ENCODE peak calls at places on chromosomes 5 and 9, in five cellular contexts. One of them, this sample, is unnamed.

GRCh38 chr5:66989286-66989685 is 207.3 kb downstream of the CD180 start:
- DNase-seq in right cardiac atrium: no peak
- DNase-seq in GM12865: no peak
- DNase-seq in uterus: no peak
- DNase-seq in psoas muscle: no peak
- DNase-seq in this sample: no peak

GRCh38 chr5:132497488-132497997 is 7.0 kb upstream of the IRF1 start:
- DNase-seq in right cardiac atrium: peak; percentile 91
- DNase-seq in psoas muscle: peak; percentile 84
- DNase-seq in uterus: peak; percentile 80
- DNase-seq in GM12865: no peak
- DNase-seq in this sample: peak; percentile 93

GRCh38 chr5:38548064-38548759 is 8.2 kb downstream of the LIFR start:
- DNase-seq in uterus: no peak
- DNase-seq in right cardiac atrium: no peak
- DNase-seq in psoas muscle: no peak
- DNase-seq in GM12865: no peak
- DNase-seq in this sample: no peak

GRCh38 chr5:1396029-1396816 is 49.0 kb downstream of the SLC6A3 start:
- DNase-seq in right cardiac atrium: peak; percentile 16
- DNase-seq in GM12865: no peak
- DNase-seq in psoas muscle: peak; percentile 15
- DNase-seq in uterus: no peak
- DNase-seq in this sample: no peak

GRCh38 chr5:25066239-25066638 is 421.5 kb upstream of the CDH10 start:
- DNase-seq in GM12865: no peak
- DNase-seq in right cardiac atrium: no peak
- DNase-seq in psoas muscle: no peak
- DNase-seq in uterus: no peak
- DNase-seq in this sample: no peak

GRCh38 chr5:72129730-72130129 is 22.5 kb downstream of the MAP1B start:
- DNase-seq in GM12865: no peak
- DNase-seq in uterus: no peak
- DNase-seq in right cardiac atrium: no peak
- DNase-seq in psoas muscle: no peak
- DNase-seq in this sample: no peak

GRCh38 chr5:55853818-55854217 is 2.7 kb downstream of the IL31RA start:
- DNase-seq in psoas muscle: no peak
- DNase-seq in uterus: no peak
- DNase-seq in right cardiac atrium: no peak
- DNase-seq in GM12865: no peak
- DNase-seq in this sample: no peak

GRCh38 chr9:76585487-76586459 is 126.8 kb downstream of the GCNT1 start:
- DNase-seq in GM12865: no peak
- DNase-seq in uterus: no peak
- DNase-seq in right cardiac atrium: no peak
- DNase-seq in psoas muscle: no peak
- DNase-seq in this sample: no peak

GRCh38 chr9:135736265-135736978 is 34.4 kb downstream of the KCNT1 start:
- DNase-seq in GM12865: no peak
- DNase-seq in psoas muscle: no peak
- DNase-seq in uterus: no peak
- DNase-seq in right cardiac atrium: no peak
- DNase-seq in this sample: no peak

GRCh38 chr9:21605489-21605931 is 123.4 kb upstream of the IFNE start:
- DNase-seq in GM12865: no peak
- DNase-seq in right cardiac atrium: no peak
- DNase-seq in psoas muscle: no peak
- DNase-seq in uterus: no peak
- DNase-seq in this sample: no peak

GRCh38 chr5:848671-849111 is 2.1 kb downstream of the ZDHHC11 start:
- DNase-seq in GM12865: no peak
- DNase-seq in uterus: peak; percentile 8
- DNase-seq in right cardiac atrium: peak; percentile 58
- DNase-seq in psoas muscle: peak; percentile 28
- DNase-seq in this sample: peak; percentile 71

GRCh38 chr5:128924299-128924698 is 41.0 kb upstream of the SLC27A6 start:
- DNase-seq in psoas muscle: no peak
- DNase-seq in GM12865: no peak
- DNase-seq in uterus: no peak
- DNase-seq in right cardiac atrium: no peak
- DNase-seq in this sample: no peak

GRCh38 chr9:21056931-21057330 is 20.8 kb downstream of the IFNB1 start:
- DNase-seq in psoas muscle: no peak
- DNase-seq in uterus: no peak
- DNase-seq in GM12865: no peak
- DNase-seq in right cardiac atrium: no peak
- DNase-seq in this sample: no peak

GRCh38 chr5:149053027-149053705 is 9.7 kb downstream of the SH3TC2 start:
- DNase-seq in uterus: no peak
- DNase-seq in right cardiac atrium: no peak
- DNase-seq in GM12865: no peak
- DNase-seq in psoas muscle: no peak
- DNase-seq in this sample: no peak

GRCh38 chr9:20618361-20618799 is 3.9 kb downstream of the MLLT3 start:
- DNase-seq in psoas muscle: no peak
- DNase-seq in GM12865: no peak
- DNase-seq in right cardiac atrium: no peak
- DNase-seq in uterus: peak; percentile 48
- DNase-seq in this sample: no peak

GRCh38 chr5:72510610-72511121 is 3.5 kb upstream of the ZNF366 start:
- DNase-seq in psoas muscle: peak; percentile 85
- DNase-seq in right cardiac atrium: peak; percentile 61
- DNase-seq in uterus: peak; percentile 38
- DNase-seq in GM12865: peak; percentile 67
- DNase-seq in this sample: peak; percentile 85

GRCh38 chr5:80259511-80260200 is 3.8 kb upstream of the SERINC5 start:
- DNase-seq in GM12865: no peak
- DNase-seq in uterus: no peak
- DNase-seq in psoas muscle: no peak
- DNase-seq in right cardiac atrium: no peak
- DNase-seq in this sample: no peak

GRCh38 chr5:136311999-136312398 is 53.3 kb downstream of the TRPC7 start:
- DNase-seq in uterus: no peak
- DNase-seq in psoas muscle: no peak
- DNase-seq in GM12865: no peak
- DNase-seq in right cardiac atrium: no peak
- DNase-seq in this sample: no peak

GRCh38 chr5:41537581-41537980 is 27.2 kb upstream of the PLCXD3 start:
- DNase-seq in GM12865: no peak
- DNase-seq in uterus: no peak
- DNase-seq in right cardiac atrium: no peak
- DNase-seq in psoas muscle: no peak
- DNase-seq in this sample: no peak

DNA sequence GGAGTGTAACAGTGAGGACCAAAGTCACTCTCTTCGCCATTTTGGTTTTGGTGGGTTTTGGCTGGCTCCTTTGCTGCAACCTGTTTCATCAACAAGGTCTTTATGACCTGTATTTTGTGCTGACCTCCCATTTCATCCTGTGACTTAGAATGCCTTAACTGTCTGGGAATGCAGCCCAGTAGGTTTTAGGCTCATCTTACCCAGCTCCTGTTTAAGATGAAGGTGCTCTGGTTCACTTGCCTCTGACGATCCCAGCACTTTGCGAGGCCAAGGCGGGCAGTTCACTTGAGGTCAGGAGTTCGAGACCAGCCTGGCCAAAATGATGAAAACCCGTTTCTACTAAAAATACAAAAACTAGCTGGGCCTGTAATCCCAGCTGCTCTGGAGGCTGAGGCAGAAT is 1.8 kb upstream of the CKS2 start:
- DNase-seq in uterus: no peak
- DNase-seq in right cardiac atrium: no peak
- DNase-seq in psoas muscle: no peak
- DNase-seq in GM12865: no peak
- DNase-seq in this sample: no peak
- H3K4me3 ChIP-seq in uterus: no peak overlapping the region
- H3K4me3 ChIP-seq in right cardiac atrium: no peak overlapping the region
- H3K4me3 ChIP-seq in psoas muscle: peak overlapping the region; percentile 76
- H3K4me3 ChIP-seq in GM12865: no peak overlapping the region
- H3K4me3 ChIP-seq in this sample: no peak overlapping the region

GRCh38 chr5:10627185-10628115 is 63.6 kb downstream of the ANKRD33B start:
- DNase-seq in psoas muscle: peak; percentile 84
- DNase-seq in GM12865: peak; percentile 93
- DNase-seq in right cardiac atrium: peak; percentile 95
- DNase-seq in uterus: peak; percentile 92
- DNase-seq in this sample: peak; percentile 93
- H3K4me3 ChIP-seq in psoas muscle: peak overlapping the region; percentile 57
- H3K4me3 ChIP-seq in GM12865: peak overlapping the region; percentile 32
- H3K4me3 ChIP-seq in right cardiac atrium: peak overlapping the region; percentile 1
- H3K4me3 ChIP-seq in uterus: peak overlapping the region; percentile 23
- H3K4me3 ChIP-seq in this sample: peak overlapping the region; percentile 15

DNA sequence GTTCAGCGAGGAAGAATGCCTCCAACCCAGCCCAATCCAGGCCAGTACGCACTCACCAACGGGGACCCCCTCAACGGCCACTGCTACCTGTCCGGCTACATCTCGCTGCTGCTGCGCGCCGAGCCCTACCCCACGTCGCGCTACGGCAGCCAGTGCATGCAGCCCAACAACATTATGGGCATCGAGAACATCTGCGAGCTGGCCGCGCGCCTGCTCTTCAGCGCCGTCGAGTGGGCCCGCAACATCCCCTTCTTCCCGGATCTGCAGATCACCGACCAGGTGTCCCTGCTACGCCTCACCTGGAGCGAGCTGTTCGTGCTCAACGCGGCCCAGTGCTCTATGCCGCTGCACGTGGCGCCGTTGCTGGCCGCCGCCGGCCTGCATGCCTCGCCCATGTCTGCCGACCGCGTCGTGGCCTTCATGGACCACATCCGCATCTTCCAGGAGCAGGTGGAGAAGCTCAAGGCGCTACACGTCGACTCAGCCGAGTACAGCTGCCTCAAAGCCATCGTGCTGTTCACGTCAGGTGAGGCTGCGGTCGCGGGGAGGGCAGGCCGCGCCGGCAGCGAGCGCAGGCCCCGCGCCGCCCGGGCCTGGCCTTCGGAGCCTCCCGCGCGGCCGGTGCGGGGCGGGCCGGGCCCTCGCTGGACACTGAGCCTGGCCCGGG is 5.0 kb downstream of the NR2F1 start:
- DNase-seq in psoas muscle: no peak
- DNase-seq in uterus: no peak
- DNase-seq in GM12865: no peak
- DNase-seq in right cardiac atrium: peak; percentile 43
- DNase-seq in this sample: no peak
- H3K4me3 ChIP-seq in psoas muscle: no peak overlapping the region
- H3K4me3 ChIP-seq in uterus: no peak overlapping the region
- H3K4me3 ChIP-seq in GM12865: no peak overlapping the region
- H3K4me3 ChIP-seq in right cardiac atrium: peak overlapping the region; percentile 15
- H3K4me3 ChIP-seq in this sample: no peak overlapping the region

GRCh38 chr5:14439087-14439841 is 142.3 kb upstream of the OTULINL start:
- DNase-seq in uterus: no peak
- DNase-seq in psoas muscle: no peak
- DNase-seq in right cardiac atrium: no peak
- DNase-seq in GM12865: no peak
- DNase-seq in this sample: no peak

GRCh38 chr5:14438195-14438606 is 143.4 kb upstream of the OTULINL start:
- DNase-seq in uterus: no peak
- DNase-seq in psoas muscle: no peak
- DNase-seq in GM12865: peak; percentile 16
- DNase-seq in right cardiac atrium: no peak
- DNase-seq in this sample: no peak

GRCh38 chr5:14440223-14440597 is 141.4 kb upstream of the OTULINL start:
- DNase-seq in GM12865: no peak
- DNase-seq in right cardiac atrium: no peak
- DNase-seq in uterus: no peak
- DNase-seq in psoas muscle: no peak
- DNase-seq in this sample: no peak

GRCh38 chr5:14443665-14444064 is 137.9 kb upstream of the OTULINL start:
- DNase-seq in uterus: no peak
- DNase-seq in GM12865: no peak
- DNase-seq in right cardiac atrium: no peak
- DNase-seq in psoas muscle: no peak
- DNase-seq in this sample: no peak

DNA sequence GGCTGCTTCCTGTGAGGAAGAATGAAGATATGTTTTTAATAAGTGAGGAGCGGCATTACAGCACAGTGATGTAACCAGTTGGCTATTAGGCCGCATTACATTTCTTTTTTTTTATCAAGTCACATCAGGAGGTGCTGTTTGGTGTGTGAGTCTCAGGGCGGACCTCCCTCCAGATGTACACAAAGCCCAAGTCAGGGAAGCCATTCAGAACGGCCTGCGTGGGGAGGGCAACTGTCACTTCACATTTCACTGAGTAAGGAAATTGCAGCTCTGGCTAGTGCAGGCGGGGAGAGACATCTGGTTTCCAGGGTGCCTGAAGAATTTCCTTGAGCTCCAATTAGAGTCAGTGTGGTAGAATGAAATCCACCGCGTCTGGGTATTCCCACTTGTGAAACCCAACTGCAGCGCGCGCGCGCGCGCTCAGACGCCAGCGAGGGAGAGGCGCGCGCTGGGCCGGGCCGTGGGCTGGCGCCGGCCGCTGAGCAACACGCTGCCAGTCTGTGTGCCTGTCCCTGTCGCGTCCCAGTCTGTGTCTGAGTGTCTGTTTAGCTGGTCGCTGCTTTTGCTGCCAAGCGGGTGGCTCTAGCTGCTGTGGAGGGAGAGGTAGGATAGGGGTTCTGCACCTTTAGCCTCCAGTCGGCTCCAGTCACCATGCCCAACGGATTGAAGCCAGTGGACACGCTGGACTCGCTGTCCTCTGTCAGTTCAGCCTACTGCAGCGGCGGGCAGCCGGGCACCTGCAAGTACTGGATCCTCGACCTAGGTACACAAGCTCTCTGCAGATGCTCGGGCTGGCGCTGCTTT is 140.8 kb upstream of the OTULINL start:
- DNase-seq in psoas muscle: peak; percentile 80
- DNase-seq in uterus: peak; percentile 74
- DNase-seq in right cardiac atrium: peak; percentile 91
- DNase-seq in GM12865: no peak
- DNase-seq in this sample: peak; percentile 76
- H3K4me3 ChIP-seq in psoas muscle: peak overlapping the region; percentile 53
- H3K4me3 ChIP-seq in uterus: peak overlapping the region; percentile 20
- H3K4me3 ChIP-seq in right cardiac atrium: peak overlapping the region; percentile 29
- H3K4me3 ChIP-seq in GM12865: no peak overlapping the region
- H3K4me3 ChIP-seq in this sample: no peak overlapping the region

GRCh38 chr9:84076359-84076758 is 95.8 kb downstream of the RMI1 start:
- DNase-seq in right cardiac atrium: no peak
- DNase-seq in psoas muscle: no peak
- DNase-seq in GM12865: no peak
- DNase-seq in uterus: no peak
- DNase-seq in this sample: no peak
- H3K4me3 ChIP-seq in right cardiac atrium: no peak overlapping the region
- H3K4me3 ChIP-seq in psoas muscle: no peak overlapping the region
- H3K4me3 ChIP-seq in GM12865: no peak overlapping the region
- H3K4me3 ChIP-seq in uterus: no peak overlapping the region
- H3K4me3 ChIP-seq in this sample: no peak overlapping the region

This sample was measured in aorta.